ENCODE peak calls at places on chromosomes 11 and 22, in eight cellular contexts. E is transverse colon, Q is endothelial cell of umbilical vein, G is pancreas, T is astrocyte, R is brain microvascular endothelial cell, F is AG09309, O is heart right ventricle. X is an unnamed sample.

GRCh38 chr22:17846326-17846992 is 72.2 kb upstream of the BID start:
- DNase-seq in E (no peak), Q (no peak), G (no peak), T (no peak), R (no peak), F (no peak), O (no peak), X (no peak)

GRCh38 chr11:45272701-45273100 is 13.4 kb downstream of the SYT13 start:
- DNase-seq in E (no peak), Q (peak), G (no peak), T (no peak), R (no peak), F (no peak), O (no peak), X (no peak)

GRCh38 chr22:39284142-39284980 is 35.1 kb downstream of the RPL3 start:
- DNase-seq in E (no peak), Q (no peak), G (no peak), T (no peak), R (no peak), F (no peak), O (no peak), X (no peak)

GRCh38 chr11:70694371-70694770 is 296.0 kb downstream of the CTTN start:
- DNase-seq in E (no peak), Q (no peak), G (no peak), T (no peak), R (no peak), F (no peak), O (no peak), X (no peak)

GRCh38 chr22:23282516-23282915 is 102.2 kb downstream of the BCR start:
- DNase-seq in E (no peak), Q (no peak), G (no peak), T (no peak), R (no peak), F (no peak), O (no peak), X (no peak)

GRCh38 chr22:30874431-30875370 is 93.9 kb downstream of the MORC2 start:
- DNase-seq in E (no peak), Q (no peak), G (no peak), T (no peak), R (no peak), F (no peak), O (peak), X (no peak)

GRCh38 chr11:50074161-50074560 is 41.5 kb downstream of the OR4C45 start:
- DNase-seq in E (no peak), Q (no peak), G (no peak), T (no peak), R (no peak), F (no peak), O (no peak), X (no peak)

GRCh38 chr22:32175751-32176644 is 16.9 kb upstream of the C22orf42 start:
- DNase-seq in E (no peak), Q (no peak), G (no peak), T (no peak), R (no peak), F (no peak), O (no peak), X (no peak)

GRCh38 chr11:15213471-15214231 is 98.9 kb downstream of the INSC start:
- DNase-seq in E (no peak), Q (no peak), G (no peak), T (no peak), R (no peak), F (no peak), O (no peak), X (no peak)

GRCh38 chr11:22130462-22131053 is 62.3 kb upstream of the ANO5 start:
- DNase-seq in E (no peak), Q (no peak), G (no peak), T (no peak), R (no peak), F (no peak), O (no peak), X (no peak)

GRCh38 chr11:113991170-113991569 is 16.3 kb downstream of the HTR3A start:
- DNase-seq in E (no peak), Q (peak), G (no peak), T (peak), R (peak), F (no peak), O (peak), X (peak)

GRCh38 chr11:2265396-2265795 is 5.0 kb downstream of the ASCL2 start:
- DNase-seq in E (no peak), Q (no peak), G (no peak), T (no peak), R (no peak), F (no peak), O (no peak), X (no peak)

GRCh38 chr11:75490221-75491181 is 35.2 kb downstream of the GDPD5 start:
- DNase-seq in E (no peak), Q (peak), G (no peak), T (peak), R (no peak), F (no peak), O (no peak), X (no peak)

GRCh38 chr11:17593466-17594245 is 46.6 kb downstream of the OTOG start:
- DNase-seq in E (no peak), Q (no peak), G (peak), T (no peak), R (no peak), F (no peak), O (no peak), X (no peak)

GRCh38 chr11:34302046-34302921 is 55.5 kb downstream of the ABTB2 start:
- DNase-seq in E (no peak), Q (no peak), G (no peak), T (peak), R (peak), F (peak), O (no peak), X (peak)

GRCh38 chr11:58573451-58574104 is 2.1 kb downstream of the LPXN start:
- DNase-seq in E (no peak), Q (peak), G (peak), T (peak), R (peak), F (peak), O (no peak), X (peak)

GRCh38 chr11:15968461-15969130 is 387.8 kb downstream of the SOX6 start:
- DNase-seq in E (no peak), Q (no peak), G (no peak), T (no peak), R (no peak), F (no peak), O (peak), X (peak)

GRCh38 chr11:69636870-69637600 is 3.9 kb upstream of the CCND1 start:
- DNase-seq in E (no peak), Q (no peak), G (no peak), T (no peak), R (no peak), F (no peak), O (no peak), X (no peak)

GRCh38 chr11:65594991-65595920 is at the start of gene KCNK7:
- DNase-seq in E (peak), Q (no peak), G (no peak), T (no peak), R (no peak), F (no peak), O (no peak), X (no peak)

GRCh38 chr11:102886999-102887398 is 12.2 kb upstream of the MMP12 start:
- DNase-seq in E (no peak), Q (peak), G (no peak), T (peak), R (no peak), F (no peak), O (no peak), X (peak)
- TF ChIP-seq CTCF in E (no peak), Q (no peak), G (no peak), T (no peak), R (no peak), F (no peak), O (no peak), X (no peak)

GRCh38 chr22:44700456-44700855 is 1.5 kb upstream of the PRR5 start:
- DNase-seq in E (no peak), Q (no peak), G (no peak), T (no peak), R (no peak), F (no peak), O (no peak), X (no peak)

GRCh38 chr22:44702479-44703219 is 645 bp downstream of the PRR5 start:
- DNase-seq in E (no peak), Q (no peak), G (no peak), T (peak), R (peak), F (no peak), O (no peak), X (peak)

GRCh38 chr22:44701187-44701586 is 817 bp upstream of the PRR5 start:
- DNase-seq in E (no peak), Q (no peak), G (no peak), T (no peak), R (no peak), F (no peak), O (no peak), X (no peak)

GRCh38 chr22:44703269-44703870 is 1.4 kb downstream of the PRR5 start:
- DNase-seq in E (no peak), Q (no peak), G (no peak), T (no peak), R (no peak), F (no peak), O (no peak), X (no peak)

DNA sequence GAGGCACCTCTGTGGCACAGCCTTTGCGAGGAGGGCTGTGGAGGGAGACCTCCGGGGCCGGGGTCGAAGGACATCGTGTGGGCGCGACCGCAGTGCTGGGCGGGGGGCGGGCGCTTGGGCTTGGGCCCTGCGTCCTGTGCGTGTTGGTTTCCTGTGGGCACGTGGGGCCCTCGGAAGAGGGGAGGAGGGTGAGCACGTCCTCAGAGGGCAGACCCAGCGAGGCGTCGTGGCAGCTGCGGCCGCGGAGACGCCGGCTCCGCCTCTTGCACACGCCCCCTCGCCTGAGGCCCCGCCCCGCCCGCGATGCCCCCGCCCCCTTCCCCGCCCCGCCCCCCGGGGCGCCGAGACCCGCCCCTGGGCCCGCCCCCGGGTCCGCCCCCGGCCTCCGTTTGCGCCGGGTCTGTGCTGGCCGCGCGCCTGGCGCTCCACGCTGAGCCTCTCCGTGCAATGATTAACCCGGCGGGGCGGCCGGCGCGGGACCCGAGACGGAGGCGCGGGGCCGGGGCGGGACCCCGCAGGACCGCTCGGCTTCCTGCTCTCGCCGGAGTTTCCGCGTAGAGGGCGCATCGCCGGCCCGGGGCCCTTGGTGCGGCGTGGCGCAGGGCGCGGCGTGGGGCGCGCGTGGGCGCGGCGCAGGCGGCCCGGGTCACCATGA is at the start of gene PRR5:
- DNase-seq in E (peak), Q (peak), G (peak), T (peak), R (peak), F (peak), O (peak), X (peak)
- H3K4me3 ChIP-seq in E (peak), Q (peak), G (peak), T (peak), R (peak), F (peak), O (peak), X (peak)

DNA sequence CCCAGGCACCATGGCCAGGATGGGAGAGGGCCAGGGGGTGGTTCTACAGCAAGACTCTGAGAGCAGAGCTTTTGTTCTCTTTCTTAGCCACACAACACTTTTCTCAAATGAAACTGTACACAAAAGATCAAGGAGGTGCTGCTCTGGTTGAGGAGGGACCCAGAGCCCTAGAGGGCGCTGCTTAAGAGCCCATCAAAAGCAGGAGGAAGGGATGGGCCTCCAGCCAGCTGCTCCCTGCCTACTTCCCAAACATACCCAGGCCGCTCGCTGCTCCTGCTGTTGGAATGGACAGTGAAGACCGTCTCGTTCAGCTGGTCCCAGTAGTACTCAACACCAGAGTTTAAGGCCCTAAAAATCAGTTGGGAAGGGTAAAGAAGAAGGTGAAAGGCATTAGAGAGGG is 18.4 kb upstream of the CHRM4 start:
- DNase-seq in E (no peak), Q (no peak), G (no peak), T (no peak), R (no peak), F (no peak), O (no peak), X (no peak)
- TF ChIP-seq CTCF in E (no peak), Q (peak), G (no peak), T (peak), R (peak), F (no peak), O (no peak), X (peak)

GRCh38 chr11:12372111-12372510 is 5.3 kb upstream of the PARVA start:
- DNase-seq in E (no peak), Q (no peak), G (no peak), T (no peak), R (no peak), F (no peak), O (no peak), X (no peak)

GRCh38 chr11:12377106-12377823 is at the start of gene PARVA:
- DNase-seq in E (peak), Q (peak), G (peak), T (peak), R (peak), F (peak), O (peak), X (peak)

GRCh38 chr11:12377824-12378593 is 638 bp downstream of the PARVA start:
- DNase-seq in E (peak), Q (peak), G (peak), T (peak), R (peak), F (peak), O (peak), X (peak)

GRCh38 chr11:12380565-12381325 is 3.4 kb downstream of the PARVA start:
- DNase-seq in E (no peak), Q (no peak), G (no peak), T (no peak), R (no peak), F (no peak), O (no peak), X (no peak)

DNA sequence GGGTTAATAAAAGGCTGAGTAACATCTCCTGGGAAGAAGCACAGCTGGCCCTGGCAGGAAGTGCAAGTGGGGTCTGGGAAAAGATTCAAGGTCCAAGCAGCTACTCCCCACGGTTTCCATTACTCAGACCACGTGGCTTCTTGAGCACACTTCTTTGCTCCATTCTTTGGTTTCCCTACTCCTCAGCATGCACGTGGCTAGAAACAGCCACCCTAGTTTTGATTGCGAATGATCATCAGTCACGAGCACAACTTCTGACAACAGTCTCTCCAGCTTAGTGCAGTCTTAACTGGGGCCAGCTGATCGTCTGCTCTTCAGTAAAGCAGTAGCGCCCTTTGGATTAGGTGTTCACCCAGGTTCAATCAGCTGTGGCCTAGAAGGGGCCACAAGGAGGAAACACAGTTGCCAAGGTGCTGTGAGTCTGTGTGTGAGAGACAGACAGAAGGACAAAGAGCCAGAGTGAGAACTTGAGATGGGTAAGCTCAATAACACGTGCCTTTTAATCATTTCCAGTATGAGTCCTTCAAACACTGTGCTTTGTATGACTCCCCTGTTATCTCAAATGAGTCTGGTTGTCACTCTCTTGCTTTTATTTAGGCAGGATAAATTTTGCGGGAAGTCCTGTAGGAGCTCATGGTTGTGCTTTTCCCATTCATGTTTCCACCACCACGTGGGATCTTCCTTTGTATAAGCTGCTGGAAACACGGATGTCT is 956 bp upstream of the PARVA start:
- DNase-seq in E (peak), Q (no peak), G (peak), T (peak), R (peak), F (peak), O (peak), X (peak)
- H3K4me3 ChIP-seq in E (peak), Q (no peak), G (peak), T (no peak), R (no peak), F (no peak), O (no peak), X (no peak)

GRCh38 chr22:27879923-27880322 is 39.1 kb downstream of the PITPNB start:
- DNase-seq in E (no peak), Q (peak), G (no peak), T (peak), R (peak), F (no peak), O (no peak), X (peak)
- TF ChIP-seq CTCF in E (peak), Q (peak), G (no peak), T (peak), R (peak), F (peak), O (peak), X (peak)

GRCh38 chr11:27721505-27722116 is 21.4 kb upstream of the BDNF start:
- DNase-seq in E (no peak), Q (no peak), G (no peak), T (no peak), R (no peak), F (no peak), O (no peak), X (no peak)

GRCh38 chr11:27720277-27720830 is 20.1 kb upstream of the BDNF start:
- DNase-seq in E (peak), Q (peak), G (peak), T (no peak), R (peak), F (no peak), O (no peak), X (peak)

GRCh38 chr11:27722117-27722844 is 22.0 kb upstream of the BDNF start:
- DNase-seq in E (peak), Q (peak), G (no peak), T (peak), R (peak), F (no peak), O (no peak), X (peak)

GRCh38 chr11:27723685-27724084 is 23.4 kb upstream of the BDNF start:
- DNase-seq in E (no peak), Q (no peak), G (no peak), T (no peak), R (no peak), F (no peak), O (no peak), X (no peak)

GRCh38 chr11:27722945-27723344 is 22.7 kb upstream of the BDNF start:
- DNase-seq in E (no peak), Q (no peak), G (no peak), T (no peak), R (peak), F (no peak), O (no peak), X (no peak)
- H3K4me3 ChIP-seq in E (peak), Q (peak), G (no peak), T (peak), R (peak), F (peak), O (peak), X (peak)

DNA sequence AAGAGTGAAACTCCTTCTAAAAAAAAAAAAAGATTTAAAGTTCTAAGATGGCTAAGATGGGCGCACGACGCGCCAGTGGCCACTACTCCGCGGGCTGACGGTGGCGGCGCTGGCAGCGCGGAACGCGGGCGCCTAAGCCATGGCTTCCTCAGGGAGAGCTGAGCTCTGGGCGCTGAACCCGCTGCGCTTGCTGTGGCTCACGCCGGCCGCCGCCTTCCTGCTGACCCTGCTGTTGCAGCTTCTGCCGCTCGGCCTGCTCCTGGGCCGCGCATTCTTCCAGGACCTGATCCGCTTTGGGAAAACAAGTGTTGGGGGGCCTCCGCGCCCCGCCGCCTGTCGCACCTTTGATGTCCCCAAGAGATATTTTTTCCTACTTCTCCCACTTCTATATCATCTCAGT is 19.5 kb downstream of the OOSP3 start:
- DNase-seq in E (no peak), Q (no peak), G (no peak), T (no peak), R (no peak), F (no peak), O (no peak), X (no peak)
- TF ChIP-seq CTCF in E (no peak), Q (no peak), G (no peak), T (no peak), R (no peak), F (no peak), O (no peak), X (no peak)

DNA sequence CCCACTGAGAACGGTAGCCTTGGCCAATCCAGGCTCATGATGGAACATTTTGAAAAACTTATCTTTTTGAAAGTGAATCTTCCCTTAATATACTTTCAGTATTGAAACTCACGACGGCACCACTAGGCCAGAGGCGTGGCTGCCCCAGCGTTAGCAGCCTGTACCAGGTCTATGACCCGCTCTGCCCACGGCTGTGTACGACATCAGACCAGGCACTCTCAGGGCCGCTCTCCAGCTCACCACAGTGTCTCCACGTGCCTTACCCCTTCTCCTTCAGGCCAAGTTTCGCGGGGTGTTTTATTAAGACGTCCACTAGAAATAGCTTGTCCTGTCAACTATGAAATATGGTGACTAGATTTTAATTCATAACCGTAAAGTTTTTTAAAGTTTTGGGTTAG is 31.2 kb downstream of the ALG12 start:
- DNase-seq in E (no peak), Q (no peak), G (no peak), T (no peak), R (no peak), F (no peak), O (no peak), X (no peak)
- H3K4me3 ChIP-seq in E (no peak), Q (no peak), G (no peak), T (no peak), R (no peak), F (no peak), O (no peak), X (no peak)

GRCh38 chr11:124740277-124740882 is 638 bp downstream of the NRGN start:
- DNase-seq in E (no peak), Q (peak), G (no peak), T (no peak), R (no peak), F (no peak), O (peak), X (peak)
- TF ChIP-seq CTCF in E (peak), Q (peak), G (peak), T (peak), R (peak), F (peak), O (peak), X (peak)

GRCh38 chr11:120776683-120777010 is 247.3 kb upstream of the TBCEL start:
- DNase-seq in E (no peak), Q (no peak), G (no peak), T (no peak), R (no peak), F (no peak), O (no peak), X (no peak)
- H3K4me3 ChIP-seq in E (no peak), Q (no peak), G (no peak), T (no peak), R (no peak), F (no peak), O (no peak), X (no peak)

X was measured in cardiac fibroblast.